ENCODE peak calls at places on chromosome 6, in nine cellular contexts. W, Z, P, T, Y, N, A, Q and D are unnamed samples.

GRCh38 chr6:136952714-136953260 is 30.7 kb downstream of the SLC35D3 start:
- DNase-seq in W (no peak), Z (no peak), P (no peak), T (no peak), Y (no peak), N (no peak), A (no peak), Q (no peak), D (no peak)

GRCh38 chr6:10347561-10348327 is 67.1 kb downstream of the TFAP2A start:
- DNase-seq in W (peak; percentile 35), Z (peak; percentile 88), P (no peak), T (no peak), Y (peak; percentile 15), N (no peak), A (no peak), Q (no peak), D (peak; percentile 79)

GRCh38 chr6:106658469-106658868 is 29.1 kb downstream of the QRSL1 start:
- DNase-seq in W (no peak), Z (no peak), P (no peak), T (no peak), Y (no peak), N (no peak), A (no peak), Q (no peak), D (no peak)

GRCh38 chr6:107740496-107741190 is 83.5 kb downstream of the SCML4 start:
- DNase-seq in W (peak; percentile 26), Z (peak; percentile 28), P (no peak), T (no peak), Y (peak; percentile 31), N (no peak), A (no peak), Q (peak; percentile 39), D (no peak)

GRCh38 chr6:15663057-15663638 is 320 bp upstream of the DTNBP1 start:
- DNase-seq in W (peak; percentile 98), Z (no peak), P (no peak), T (no peak), Y (peak; percentile 97), N (no peak), A (no peak), Q (no peak), D (no peak)

GRCh38 chr6:43120938-43121913 is 45.1 kb downstream of the PTK7 start:
- DNase-seq in W (peak; percentile 82), Z (peak; percentile 99), P (no peak), T (no peak), Y (peak; percentile 76), N (peak; percentile 25), A (no peak), Q (no peak), D (peak; percentile 94)

GRCh38 chr6:56595490-56596122 is 47.1 kb downstream of the DST start:
- DNase-seq in W (peak; percentile 54), Z (no peak), P (peak; percentile 15), T (no peak), Y (peak; percentile 49), N (peak; percentile 35), A (peak; percentile 26), Q (no peak), D (peak; percentile 5)

GRCh38 chr6:89637960-89638319 is 607 bp downstream of the LYRM2 start:
- DNase-seq in W (no peak), Z (no peak), P (no peak), T (no peak), Y (no peak), N (no peak), A (no peak), Q (no peak), D (no peak)

GRCh38 chr6:157091243-157091642 is 232.1 kb downstream of the TMEM242 start:
- DNase-seq in W (no peak), Z (no peak), P (no peak), T (no peak), Y (no peak), N (no peak), A (no peak), Q (no peak), D (no peak)

GRCh38 chr6:134254118-134254517 is 63.8 kb downstream of the SGK1 start:
- DNase-seq in W (no peak), Z (no peak), P (no peak), T (no peak), Y (no peak), N (no peak), A (no peak), Q (no peak), D (no peak)

GRCh38 chr6:15715060-15715459 is 52.2 kb upstream of the DTNBP1 start:
- DNase-seq in W (no peak), Z (no peak), P (no peak), T (no peak), Y (peak; percentile 58), N (no peak), A (no peak), Q (no peak), D (no peak)